ENCODE peak calls at places on chromosomes 7 and 10, in five cellular contexts. One of them, this sample, is unnamed.
A peak's percentile ranks its signal among the peaks of the same experiment; 100 is the strongest.

GRCh38 chr10:30718877-30719268 is 89.3 kb upstream of the LYZL2 start:
- DNase-seq in GOT3: no peak
- DNase-seq in kidney: no peak
- DNase-seq in amniotic epithelial cell: no peak
- DNase-seq in cardiac fibroblast: no peak
- DNase-seq in this sample: no peak

GRCh38 chr7:75642810-75643486 is 95.8 kb downstream of the HIP1 start:
- DNase-seq in GOT3: no peak
- DNase-seq in kidney: no peak
- DNase-seq in amniotic epithelial cell: peak; percentile 79
- DNase-seq in cardiac fibroblast: peak; percentile 84
- DNase-seq in this sample: peak; percentile 65

GRCh38 chr10:78218833-78219490 is 185.3 kb downstream of the RPS24 start:
- DNase-seq in GOT3: no peak
- DNase-seq in kidney: no peak
- DNase-seq in amniotic epithelial cell: no peak
- DNase-seq in cardiac fibroblast: no peak
- DNase-seq in this sample: no peak

GRCh38 chr10:109633846-109634245 is 289.5 kb downstream of the XPNPEP1 start:
- DNase-seq in GOT3: no peak
- DNase-seq in kidney: no peak
- DNase-seq in amniotic epithelial cell: no peak
- DNase-seq in cardiac fibroblast: peak; percentile 10
- DNase-seq in this sample: peak; percentile 3

GRCh38 chr10:130963786-130964522 is 347.6 kb downstream of the TCERG1L start:
- DNase-seq in GOT3: no peak
- DNase-seq in kidney: no peak
- DNase-seq in amniotic epithelial cell: no peak
- DNase-seq in cardiac fibroblast: no peak
- DNase-seq in this sample: no peak

GRCh38 chr7:81725003-81725402 is 44.8 kb downstream of the HGF start:
- DNase-seq in GOT3: no peak
- DNase-seq in kidney: no peak
- DNase-seq in amniotic epithelial cell: no peak
- DNase-seq in cardiac fibroblast: peak; percentile 46
- DNase-seq in this sample: peak; percentile 80

GRCh38 chr10:51203359-51203758 is 129.1 kb downstream of the PRKG1 start:
- DNase-seq in GOT3: no peak
- DNase-seq in kidney: no peak
- DNase-seq in amniotic epithelial cell: no peak
- DNase-seq in cardiac fibroblast: no peak
- DNase-seq in this sample: no peak

GRCh38 chr10:57964371-57964770 is 303.3 kb downstream of the IPMK start:
- DNase-seq in GOT3: peak; percentile 50
- DNase-seq in kidney: no peak
- DNase-seq in amniotic epithelial cell: peak; percentile 33
- DNase-seq in cardiac fibroblast: peak; percentile 82
- DNase-seq in this sample: no peak

GRCh38 chr10:123835575-123835974 is 56.0 kb downstream of the CPXM2 start:
- DNase-seq in GOT3: no peak
- DNase-seq in kidney: no peak
- DNase-seq in amniotic epithelial cell: no peak
- DNase-seq in cardiac fibroblast: no peak
- DNase-seq in this sample: no peak

GRCh38 chr7:65269150-65269856 is 104.4 kb upstream of the ZNF92 start:
- DNase-seq in GOT3: no peak
- DNase-seq in kidney: peak; percentile 72
- DNase-seq in amniotic epithelial cell: peak; percentile 58
- DNase-seq in cardiac fibroblast: no peak
- DNase-seq in this sample: peak; percentile 57

GRCh38 chr7:32062150-32062549 is 8.1 kb downstream of the PDE1C start:
- DNase-seq in GOT3: no peak
- DNase-seq in kidney: no peak
- DNase-seq in amniotic epithelial cell: peak; percentile 7
- DNase-seq in cardiac fibroblast: peak; percentile 43
- DNase-seq in this sample: peak; percentile 65

GRCh38 chr7:134932707-134933370 is 53.5 kb upstream of the AGBL3 start:
- DNase-seq in GOT3: no peak
- DNase-seq in kidney: peak; percentile 76
- DNase-seq in amniotic epithelial cell: peak; percentile 68
- DNase-seq in cardiac fibroblast: peak; percentile 94
- DNase-seq in this sample: peak; percentile 42

GRCh38 chr10:102135956-102136526 is 3.2 kb downstream of the PPRC1 start:
- DNase-seq in GOT3: no peak
- DNase-seq in kidney: no peak
- DNase-seq in amniotic epithelial cell: no peak
- DNase-seq in cardiac fibroblast: no peak
- DNase-seq in this sample: no peak

GRCh38 chr10:12902135-12902572 is 99.4 kb downstream of the CCDC3 start:
- DNase-seq in GOT3: no peak
- DNase-seq in kidney: no peak
- DNase-seq in amniotic epithelial cell: peak; percentile 44
- DNase-seq in cardiac fibroblast: peak; percentile 66
- DNase-seq in this sample: peak; percentile 65

GRCh38 chr7:18580945-18581344 is 85.4 kb downstream of the HDAC9 start:
- DNase-seq in GOT3: no peak
- DNase-seq in kidney: no peak
- DNase-seq in amniotic epithelial cell: no peak
- DNase-seq in cardiac fibroblast: no peak
- DNase-seq in this sample: no peak

GRCh38 chr7:44665531-44666213 is 59.2 kb downstream of the OGDH start:
- DNase-seq in GOT3: no peak
- DNase-seq in kidney: no peak
- DNase-seq in amniotic epithelial cell: peak; percentile 85
- DNase-seq in cardiac fibroblast: peak; percentile 83
- DNase-seq in this sample: peak; percentile 30

GRCh38 chr10:15898046-15898445 is 37.7 kb upstream of the MINDY3 start:
- DNase-seq in GOT3: no peak
- DNase-seq in kidney: no peak
- DNase-seq in amniotic epithelial cell: peak; percentile 29
- DNase-seq in cardiac fibroblast: peak; percentile 62
- DNase-seq in this sample: peak; percentile 9

GRCh38 chr7:94792270-94792669 is 115.1 kb upstream of the PPP1R9A start:
- DNase-seq in GOT3: no peak
- DNase-seq in kidney: no peak
- DNase-seq in amniotic epithelial cell: no peak
- DNase-seq in cardiac fibroblast: no peak
- DNase-seq in this sample: no peak

GRCh38 chr7:155009570-155010157 is 6.7 kb upstream of the PAXIP1 start:
- DNase-seq in GOT3: no peak
- DNase-seq in kidney: no peak
- DNase-seq in amniotic epithelial cell: no peak
- DNase-seq in cardiac fibroblast: peak; percentile 19
- DNase-seq in this sample: peak; percentile 11

GRCh38 chr10:99234067-99234738 is 1.4 kb downstream of the HPSE2 start:
- DNase-seq in GOT3: no peak
- DNase-seq in kidney: peak; percentile 85
- DNase-seq in amniotic epithelial cell: peak; percentile 43
- DNase-seq in cardiac fibroblast: peak; percentile 56
- DNase-seq in this sample: peak; percentile 77

GRCh38 chr7:39811161-39811614 is 138.9 kb upstream of the CDK13 start:
- DNase-seq in GOT3: peak; percentile 47
- DNase-seq in kidney: no peak
- DNase-seq in amniotic epithelial cell: peak; percentile 25
- DNase-seq in cardiac fibroblast: peak; percentile 44
- DNase-seq in this sample: peak; percentile 76

GRCh38 chr7:139044813-139045794 is 9.3 kb upstream of the ZC3HAV1L start:
- DNase-seq in GOT3: no peak
- DNase-seq in kidney: no peak
- DNase-seq in amniotic epithelial cell: no peak
- DNase-seq in cardiac fibroblast: no peak
- DNase-seq in this sample: no peak

GRCh38 chr10:62456611-62457101 is 82.5 kb downstream of the ZNF365 start:
- DNase-seq in GOT3: no peak
- DNase-seq in kidney: no peak
- DNase-seq in amniotic epithelial cell: no peak
- DNase-seq in cardiac fibroblast: no peak
- DNase-seq in this sample: no peak

GRCh38 chr10:19762026-19762425 is 54.2 kb upstream of the PLXDC2 start:
- DNase-seq in GOT3: no peak
- DNase-seq in kidney: no peak
- DNase-seq in amniotic epithelial cell: peak; percentile 49
- DNase-seq in cardiac fibroblast: no peak
- DNase-seq in this sample: peak; percentile 57